ENCODE peak calls at places on chromosomes 6 and 20, in nine cellular contexts. P is activated CD4-positive, alpha-beta T cell treated with anti-CD3 and anti-CD28 coated beads, Interleukin-2, amount 50 U/mL, for 1 hour; L is LNCaP clone FGC; D is uterus; J is spleen; E is H54; Z is mucosa of gallbladder; B is NCI-H1105; M is lung. Q is an unnamed sample.

GRCh38 chr20:59752101-59752586 is 147.8 kb downstream of the PHACTR3 start:
- DNase-seq in P (no peak), L (no peak), D (no peak), J (peak), E (no peak), Z (no peak), B (no peak), M (peak), Q (peak)

GRCh38 chr6:163302747-163303146 is 111.8 kb upstream of the QKI start:
- DNase-seq in P (no peak), L (no peak), D (no peak), J (no peak), E (no peak), Z (no peak), B (no peak), M (no peak), Q (no peak)

GRCh38 chr6:116370717-116371383 is at the start of gene DSE:
- DNase-seq in P (peak), L (no peak), D (peak), J (peak), E (peak), Z (peak), B (peak), M (peak), Q (peak)

GRCh38 chr20:31711416-31712111 is 11.1 kb downstream of the BCL2L1 start:
- DNase-seq in P (no peak), L (no peak), D (no peak), J (no peak), E (no peak), Z (no peak), B (no peak), M (no peak), Q (no peak)

GRCh38 chr20:47610247-47610944 is 108.7 kb downstream of the NCOA3 start:
- DNase-seq in P (peak), L (no peak), D (no peak), J (no peak), E (peak), Z (peak), B (no peak), M (no peak), Q (peak)

GRCh38 chr6:147204060-147204785 is at the start of gene STXBP5:
- DNase-seq in P (peak), L (no peak), D (peak), J (peak), E (no peak), Z (peak), B (no peak), M (peak), Q (peak)

GRCh38 chr20:44800398-44801046 is 9.8 kb downstream of the RIMS4 start:
- DNase-seq in P (no peak), L (no peak), D (no peak), J (no peak), E (no peak), Z (no peak), B (no peak), M (no peak), Q (no peak)

GRCh38 chr20:50304883-50305635 is 114.4 kb downstream of the CEBPB start:
- DNase-seq in P (no peak), L (no peak), D (peak), J (peak), E (no peak), Z (peak), B (no peak), M (peak), Q (peak)

GRCh38 chr6:119348308-119349040 is 1.1 kb downstream of the MAN1A1 start:
- DNase-seq in P (peak), L (no peak), D (peak), J (peak), E (no peak), Z (peak), B (peak), M (no peak), Q (peak)

GRCh38 chr20:61693055-61693600 is 372.6 kb downstream of the TAF4 start:
- DNase-seq in P (no peak), L (no peak), D (no peak), J (no peak), E (no peak), Z (no peak), B (no peak), M (no peak), Q (no peak)

GRCh38 chr6:158068893-158069799 is 87.5 kb downstream of the SYNJ2 start:
- DNase-seq in P (no peak), L (no peak), D (no peak), J (no peak), E (peak), Z (peak), B (peak), M (peak), Q (peak)